ENCODE peak calls at places on chromosomes 12 and 14, in four cellular contexts. Q is ovary, D is BJ, V is right atrium auricular region. N is an unnamed sample.

GRCh38 chr12:27104546-27104945 is 22.2 kb upstream of the C12orf71 start:
- DNase-seq in D (no peak), V (no peak), Q (no peak), N (no peak)

GRCh38 chr12:15928870-15929571 is 17.9 kb downstream of the DERA start:
- DNase-seq in D (no peak), Q (no peak), V (no peak), N (no peak)

GRCh38 chr12:30753233-30753632 is 1.5 kb downstream of the CAPRIN2 start:
- DNase-seq in D (no peak), V (no peak), Q (no peak), N (peak)

GRCh38 chr14:35404496-35405303 is at the start of gene NFKBIA:
- DNase-seq in D (no peak), Q (peak), V (peak), N (peak)

GRCh38 chr12:53518381-53518780 is 11.1 kb upstream of the NPFF start:
- DNase-seq in Q (no peak), D (no peak), V (no peak), N (no peak)

GRCh38 chr12:113306382-113306781 is 28.5 kb downstream of the SLC8B1 start:
- DNase-seq in V (no peak), Q (no peak), D (no peak), N (no peak)

GRCh38 chr12:9072481-9073038 is 43.2 kb downstream of the A2M start:
- DNase-seq in D (no peak), Q (no peak), V (no peak), N (no peak)

GRCh38 chr12:79737875-79738718 is 47.3 kb upstream of the PAWR start:
- DNase-seq in Q (no peak), V (no peak), D (no peak), N (peak)

GRCh38 chr12:1914116-1914911 is 4.1 kb downstream of the CACNA2D4 start:
- DNase-seq in D (no peak), V (peak), Q (no peak), N (peak)

GRCh38 chr14:93430889-93431670 is at the start of gene UNC79:
- DNase-seq in D (no peak), Q (no peak), V (no peak), N (peak)

GRCh38 chr14:31933716-31934115 is 143.4 kb upstream of the ARHGAP5 start:
- DNase-seq in D (no peak), Q (no peak), V (no peak), N (no peak)

GRCh38 chr14:50985124-50985815 is 41.0 kb upstream of the PYGL start:
- DNase-seq in V (no peak), Q (no peak), D (no peak), N (no peak)

GRCh38 chr12:120909633-120910318 is 5.6 kb upstream of the SPPL3 start:
- DNase-seq in Q (no peak), D (no peak), V (no peak), N (no peak)

GRCh38 chr14:32081901-32082300 is 4.8 kb downstream of the ARHGAP5 start:
- DNase-seq in V (no peak), Q (no peak), D (no peak), N (no peak)

GRCh38 chr14:52835122-52835903 is 43.9 kb upstream of the GNPNAT1 start:
- DNase-seq in V (no peak), Q (no peak), D (no peak), N (no peak)

GRCh38 chr12:110536834-110537604 is 34.9 kb downstream of the RAD9B start:
- DNase-seq in V (no peak), Q (no peak), D (no peak), N (no peak)

GRCh38 chr12:103247531-103247930 is 248.2 kb downstream of the C12orf42 start:
- DNase-seq in D (no peak), V (no peak), Q (no peak), N (no peak)

GRCh38 chr12:56897844-56898341 is 36.3 kb downstream of the SDR9C7 start:
- DNase-seq in D (no peak), Q (no peak), V (no peak), N (no peak)

GRCh38 chr14:24255931-24256696 is 6.9 kb downstream of the TGM1 start:
- DNase-seq in Q (no peak), V (no peak), D (no peak), N (no peak)

GRCh38 chr12:1540690-1541089 is 53.7 kb downstream of the FBXL14 start:
- DNase-seq in Q (no peak), D (no peak), V (no peak), N (no peak)

GRCh38 chr12:92928962-92929915 is at the start of gene EEA1:
- DNase-seq in Q (peak), V (peak), D (peak), N (peak)

GRCh38 chr12:92928431-92928961 is 599 bp downstream of the EEA1 start:
- DNase-seq in Q (peak), V (peak), D (no peak), N (peak)

GRCh38 chr12:92927436-92928116 is 1.5 kb downstream of the EEA1 start:
- DNase-seq in D (no peak), Q (no peak), V (no peak), N (no peak)

GRCh38 chr12:92926549-92926948 is 2.5 kb downstream of the EEA1 start:
- DNase-seq in D (no peak), Q (no peak), V (no peak), N (no peak)

GRCh38 chr12:92927055-92927435 is 2.0 kb downstream of the EEA1 start:
- DNase-seq in Q (no peak), V (no peak), D (no peak), N (no peak)
- TF ChIP-seq CTCF in Q (no peak), V (no peak), D (peak), N (peak)

DNA sequence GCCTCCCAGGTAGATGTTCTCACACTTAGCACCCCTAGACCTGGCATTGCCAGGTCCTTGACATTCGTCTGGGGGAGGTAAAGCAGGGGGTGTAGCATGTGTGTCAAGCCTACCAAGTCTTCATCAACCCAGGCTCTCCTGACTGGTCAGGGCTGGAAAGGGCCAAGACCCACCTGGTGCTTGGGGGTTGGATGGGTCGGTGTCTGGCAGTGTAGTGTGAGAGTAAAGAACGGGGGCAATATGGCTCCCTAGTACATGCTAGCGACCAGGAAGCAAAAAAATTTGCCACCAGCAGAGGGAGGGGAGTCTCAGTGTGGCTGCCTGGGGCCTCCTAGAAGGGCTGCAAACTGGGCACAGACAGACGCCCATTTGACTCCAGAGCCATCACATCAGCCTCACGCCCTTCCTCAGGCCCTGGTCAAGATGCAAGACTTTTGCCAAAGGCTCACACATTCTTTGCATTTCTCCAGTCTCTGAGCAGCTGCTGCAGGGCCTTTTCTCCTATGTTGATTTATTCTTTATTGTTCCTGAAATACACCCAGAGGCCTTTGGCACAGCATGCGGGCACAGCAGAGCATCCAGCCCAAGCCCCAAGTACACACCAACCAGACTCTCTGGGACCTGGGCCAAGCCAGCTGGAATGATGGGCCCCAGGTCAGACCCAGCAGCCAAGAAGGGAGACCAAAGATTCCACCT is 38.3 kb upstream of the PNMA1 start:
- DNase-seq in Q (peak), V (no peak), D (peak), N (no peak)
- TF ChIP-seq CTCF in Q (no peak), V (no peak), D (peak), N (peak)

DNA sequence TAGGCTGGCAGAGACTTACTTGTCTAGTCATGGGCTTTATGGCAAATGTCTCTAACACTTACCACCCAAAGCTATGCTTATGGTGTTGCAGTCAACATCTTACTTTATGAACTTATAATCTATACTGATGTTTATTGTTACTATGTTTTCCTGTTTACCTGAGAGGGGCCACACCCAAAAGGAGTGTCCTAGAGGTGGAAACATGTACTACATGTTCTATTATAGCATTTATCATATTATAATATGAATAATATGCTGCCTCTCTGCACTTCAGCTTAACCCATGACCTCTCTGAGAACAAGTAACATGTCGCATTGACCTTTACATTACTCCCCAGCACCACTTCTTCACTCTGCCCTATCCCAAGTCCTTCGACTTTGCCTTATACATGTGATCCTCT is 501.8 kb downstream of the ETNK1 start:
- DNase-seq in D (no peak), Q (no peak), V (no peak), N (no peak)
- TF ChIP-seq CTCF in D (no peak), Q (no peak), V (no peak), N (peak)

DNA sequence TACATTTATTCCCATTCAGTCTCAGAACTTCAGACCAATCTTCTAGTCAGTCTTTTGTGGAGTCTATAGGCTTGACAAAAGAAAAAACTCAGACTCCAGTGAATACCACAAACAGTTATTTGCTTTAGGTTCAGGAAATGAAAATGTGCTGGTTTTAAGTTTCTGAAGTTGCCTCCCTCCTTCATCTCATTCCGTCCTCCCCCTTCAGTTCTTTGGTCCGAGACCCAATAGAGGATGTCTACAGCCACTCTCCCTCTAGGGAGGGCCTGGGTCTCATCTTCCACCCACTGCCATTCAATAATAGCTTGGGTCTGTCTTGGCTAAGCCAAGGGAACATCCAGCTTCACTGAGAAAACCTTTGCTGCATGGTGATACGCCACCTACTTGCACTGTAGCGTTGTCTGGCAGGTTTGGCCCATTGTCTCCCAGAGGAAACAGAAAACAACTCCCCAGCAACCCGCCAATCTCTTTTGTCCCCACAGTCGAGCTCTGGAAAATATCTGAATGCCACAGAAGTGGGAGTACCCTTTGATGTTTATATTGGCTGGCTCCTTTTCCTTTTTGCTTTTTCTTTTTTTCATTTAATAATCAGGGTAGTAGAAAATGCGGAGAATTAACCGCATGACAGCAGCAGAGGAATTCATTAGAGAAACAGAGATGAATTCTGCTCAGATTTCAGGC is 380.0 kb downstream of the RAD51B start:
- DNase-seq in D (no peak), Q (peak), V (peak), N (peak)
- TF ChIP-seq CTCF in D (no peak), Q (no peak), V (no peak), N (no peak)

GRCh38 chr12:128583453-128583852 is 240.3 kb downstream of the SLC15A4 start:
- DNase-seq in Q (no peak), D (no peak), V (no peak), N (no peak)

GRCh38 chr12:128572311-128572810 is 251.4 kb downstream of the SLC15A4 start:
- DNase-seq in D (no peak), V (no peak), Q (no peak), N (no peak)

GRCh38 chr12:128573907-128574306 is 249.9 kb downstream of the SLC15A4 start:
- DNase-seq in D (no peak), V (no peak), Q (no peak), N (no peak)

DNA sequence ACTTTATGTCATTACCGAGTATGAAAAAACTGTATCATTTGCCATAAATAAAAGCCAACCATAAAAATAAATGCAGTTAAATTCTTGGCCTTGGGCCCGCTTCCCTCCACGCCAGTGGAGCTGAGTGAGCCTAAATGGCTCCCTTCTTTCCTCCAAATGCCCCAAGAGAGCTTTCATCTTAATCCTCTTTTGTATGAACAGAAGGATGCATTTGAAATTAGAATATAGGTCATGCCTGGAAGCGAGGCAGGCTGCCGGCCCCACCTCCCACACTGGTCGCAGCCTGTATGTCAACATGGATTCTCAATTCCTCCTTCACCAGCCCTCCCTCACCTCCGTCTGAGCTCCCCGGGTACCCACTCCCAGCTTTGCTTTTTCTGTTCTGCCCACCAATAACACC is 245.7 kb downstream of the SLC15A4 start:
- DNase-seq in D (no peak), Q (no peak), V (no peak), N (no peak)
- TF ChIP-seq CTCF in D (no peak), Q (no peak), V (no peak), N (no peak)

DNA sequence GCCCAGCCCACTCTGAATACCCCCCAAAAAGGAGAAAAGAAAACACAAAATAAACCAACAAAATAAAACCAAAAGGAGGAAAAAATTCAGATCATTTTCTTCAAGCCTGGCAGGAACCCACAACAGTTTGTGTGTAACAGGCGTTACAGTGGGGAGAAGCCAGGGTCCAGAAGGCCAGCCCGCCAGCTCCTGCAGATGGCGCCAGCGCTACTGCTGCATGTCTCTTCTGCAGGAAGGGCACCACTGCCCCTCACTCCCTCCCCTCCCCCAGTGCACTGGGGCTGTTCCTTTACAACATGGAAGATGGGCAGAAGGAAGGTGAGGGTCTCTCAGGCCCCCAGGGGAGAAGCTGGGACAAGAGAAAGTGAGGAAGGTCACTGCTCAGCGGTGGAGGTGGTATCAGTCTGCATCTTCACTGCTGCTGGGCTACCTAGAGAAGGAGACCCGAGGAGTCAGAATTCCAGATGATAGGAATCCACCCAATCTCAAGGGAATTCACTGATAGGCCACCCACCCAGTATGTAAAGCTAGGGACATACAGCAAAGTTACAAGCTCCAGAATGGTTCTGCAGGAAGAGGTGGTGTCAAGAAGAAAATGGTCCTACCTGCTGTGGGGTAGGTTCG is 2.3 kb upstream of the NOP2 start:
- DNase-seq in D (no peak), V (no peak), Q (no peak), N (peak)
- TF ChIP-seq CTCF in D (peak), V (no peak), Q (no peak), N (peak)

GRCh38 chr12:45039757-45040156 is 11.1 kb downstream of the DBX2 start:
- DNase-seq in D (no peak), V (no peak), Q (no peak), N (no peak)

GRCh38 chr12:45042599-45042998 is 8.3 kb downstream of the DBX2 start:
- DNase-seq in D (no peak), V (no peak), Q (no peak), N (no peak)

GRCh38 chr12:45040977-45041376 is 9.9 kb downstream of the DBX2 start:
- DNase-seq in Q (no peak), V (no peak), D (no peak), N (no peak)
- TF ChIP-seq CTCF in Q (no peak), V (no peak), D (no peak), N (no peak)

DNA sequence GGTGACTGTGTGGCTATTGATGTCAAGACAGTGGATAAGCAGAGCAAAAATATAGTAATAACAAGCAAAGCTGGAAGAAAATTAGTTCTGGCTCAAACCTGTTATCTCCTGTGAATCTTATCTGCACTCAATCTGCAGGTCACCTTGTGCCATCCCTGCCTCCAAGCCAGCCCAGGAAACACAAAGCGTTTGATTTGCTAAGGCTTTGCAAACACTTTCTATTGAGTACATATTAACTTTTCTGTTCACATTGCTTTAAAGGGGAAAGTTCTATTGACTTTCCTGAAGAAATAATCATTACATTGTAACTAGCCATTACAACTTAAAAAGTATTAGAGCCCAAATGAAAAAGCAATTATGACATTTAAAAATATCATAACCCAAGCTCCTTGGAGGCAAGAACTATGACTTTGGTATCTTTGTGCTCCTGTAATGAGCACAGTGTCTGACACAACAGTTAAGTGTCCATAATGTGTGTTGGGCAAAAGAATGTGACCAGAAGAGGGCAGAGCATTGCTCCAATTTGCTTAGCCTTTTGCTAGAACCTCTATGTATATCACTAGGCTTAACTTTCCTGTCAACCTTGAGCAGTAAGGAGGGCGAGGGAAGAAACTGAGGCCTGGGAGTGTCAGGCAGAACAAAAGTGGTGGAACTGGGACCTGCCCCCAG is 24.7 kb downstream of the SERPINA3 start:
- DNase-seq in V (no peak), Q (no peak), D (no peak), N (no peak)
- TF ChIP-seq CTCF in V (no peak), Q (no peak), D (peak), N (peak)